ENCODE peak calls at places on chromosomes 6 and 20, in six cellular contexts. H is sigmoid colon, Q is left ventricle myocardium inferior, Y is heart left ventricle, A is PC-3, X is ovary. T is an unnamed sample.
A peak's percentile ranks its signal among the peaks of the same experiment; 100 is the strongest.

GRCh38 chr20:875115-875514 is 41.0 kb downstream of the ANGPT4 start:
- DNase-seq in H (no peak), X (no peak), Y (no peak), A (no peak), Q (no peak), T (no peak)

GRCh38 chr20:25346349-25346748 is 44.3 kb downstream of the ABHD12 start:
- DNase-seq in Q (no peak), Y (no peak), H (no peak), A (no peak), X (no peak), T (no peak)

GRCh38 chr20:9672976-9673375 is 158.6 kb downstream of the LAMP5 start:
- DNase-seq in Q (no peak), X (no peak), H (no peak), A (no peak), Y (no peak), T (no peak)

GRCh38 chr20:25453035-25453810 is 45.8 kb downstream of the GINS1 start:
- DNase-seq in H (no peak), A (peak; percentile 97), Y (no peak), Q (no peak), X (no peak), T (no peak)

GRCh38 chr6:111423055-111423633 is 59.9 kb downstream of the REV3L start:
- DNase-seq in X (no peak), Y (no peak), Q (no peak), H (no peak), A (peak; percentile 11), T (peak; percentile 20)

GRCh38 chr20:34536798-34537394 is 20.7 kb downstream of the DYNLRB1 start:
- DNase-seq in Y (peak; percentile 80), Q (peak; percentile 72), H (peak; percentile 68), A (no peak), X (no peak), T (peak; percentile 21)

GRCh38 chr20:20362774-20363435 is 5.0 kb upstream of the INSM1 start:
- DNase-seq in Q (no peak), X (no peak), A (no peak), Y (no peak), H (no peak), T (no peak)

GRCh38 chr6:167733740-167734661 is 92.7 kb upstream of the AFDN start:
- DNase-seq in Y (no peak), A (no peak), H (peak; percentile 78), Q (no peak), X (peak; percentile 35), T (no peak)

GRCh38 chr6:3294396-3294795 is 35.6 kb downstream of the PSMG4 start:
- DNase-seq in Y (no peak), A (no peak), Q (no peak), X (peak; percentile 0), H (peak; percentile 14), T (no peak)

GRCh38 chr6:3296537-3297453 is 38.0 kb downstream of the PSMG4 start:
- DNase-seq in X (no peak), Q (no peak), Y (no peak), H (peak; percentile 43), A (peak; percentile 72), T (peak; percentile 51)

GRCh38 chr6:3296113-3296512 is 37.4 kb downstream of the PSMG4 start:
- DNase-seq in A (no peak), X (no peak), Y (no peak), H (peak; percentile 52), Q (no peak), T (no peak)

GRCh38 chr6:3293271-3294155 is 34.8 kb downstream of the PSMG4 start:
- DNase-seq in X (no peak), H (peak; percentile 51), Q (no peak), Y (peak; percentile 18), A (no peak), T (no peak)

GRCh38 chr6:3294921-3295871 is 36.4 kb downstream of the PSMG4 start:
- DNase-seq in Y (peak; percentile 47), A (peak; percentile 20), Q (no peak), X (peak; percentile 4), H (peak; percentile 50), T (no peak)
- H3K27ac ChIP-seq in Y (no peak overlapping the region), A (no peak overlapping the region), Q (no peak overlapping the region), X (no peak overlapping the region), H (no peak overlapping the region), T (no peak overlapping the region)

DNA sequence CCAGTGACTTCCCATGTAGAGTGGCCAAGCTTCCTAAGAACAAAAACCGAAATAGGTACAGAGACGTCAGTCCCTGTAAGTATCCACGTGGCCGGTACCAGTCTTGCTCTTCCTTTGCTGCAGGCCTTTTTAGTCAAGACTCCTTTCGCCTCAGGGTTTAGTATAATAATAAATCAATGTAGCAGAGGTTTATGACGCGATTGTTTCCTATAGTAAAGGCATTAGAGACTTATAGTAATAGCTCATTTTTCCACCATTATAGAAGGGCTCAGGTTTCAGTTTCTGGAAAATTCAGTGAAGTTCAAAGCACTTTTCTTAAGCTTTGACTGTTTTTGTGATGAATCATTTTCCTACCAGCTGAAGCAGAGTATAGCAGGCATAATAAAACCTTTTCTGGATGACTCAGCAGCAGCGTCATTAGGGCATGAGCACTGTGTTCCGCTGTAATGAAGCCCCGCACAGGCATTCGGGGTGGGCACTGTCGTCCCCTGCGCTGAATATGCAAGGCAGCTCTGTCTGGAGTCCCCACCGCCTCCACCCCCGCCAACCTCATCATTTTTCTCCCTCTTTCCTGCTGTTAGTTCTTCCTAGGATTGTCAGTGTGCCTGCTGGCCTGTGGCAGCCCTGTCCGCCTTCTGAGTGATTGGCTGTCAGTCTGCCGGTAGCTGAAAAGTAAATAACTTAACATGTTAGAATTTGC is 51.3 kb downstream of the PTPN1 start:
- DNase-seq in Q (no peak), A (peak; percentile 99), Y (no peak), X (peak; percentile 51), H (peak; percentile 85), T (peak; percentile 92)
- H3K4me3 ChIP-seq in Q (no peak overlapping the region), A (peak overlapping the region; percentile 24), Y (no peak overlapping the region), X (no peak overlapping the region), H (no peak overlapping the region), T (peak overlapping the region; percentile 20)

DNA sequence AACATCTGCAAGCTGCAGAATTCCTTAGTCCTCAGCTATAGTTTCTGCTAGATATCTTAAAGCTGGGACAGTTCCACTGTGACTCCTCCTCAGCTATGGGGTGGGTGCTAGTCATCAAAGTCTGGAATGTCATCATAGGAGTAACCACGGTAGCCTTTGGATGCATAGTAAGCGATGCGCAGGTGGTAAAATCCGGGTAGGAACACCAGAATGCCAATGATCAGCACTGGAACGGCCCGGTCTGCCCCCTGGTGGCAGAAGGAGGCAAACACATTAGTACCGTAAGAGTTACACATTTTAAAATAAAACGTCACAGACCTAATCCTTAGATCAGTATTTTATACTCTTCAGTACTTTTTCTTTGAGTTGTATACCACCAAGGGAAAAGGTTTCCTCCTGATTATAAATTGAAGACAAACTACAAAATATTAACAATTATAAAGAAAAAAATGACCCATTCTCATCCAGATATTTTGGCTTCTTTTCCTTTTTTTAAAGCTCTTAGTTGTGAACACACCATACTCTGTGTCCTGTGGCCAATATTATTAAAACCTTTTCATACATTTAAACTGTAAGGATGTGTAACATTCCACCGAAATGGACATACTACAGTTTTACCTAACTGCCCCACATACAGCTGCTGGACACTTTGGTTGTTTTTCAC is 18.9 kb downstream of the PCNA start:
- DNase-seq in A (peak; percentile 85), Q (peak; percentile 76), H (peak; percentile 82), X (peak; percentile 66), Y (peak; percentile 73), T (peak; percentile 64)
- TF ChIP-seq CTCF in A (peak; percentile 90), Q (peak; percentile 88), H (peak; percentile 48), X (peak; percentile 86), Y (peak; percentile 88), T (peak; percentile 87)

GRCh38 chr20:35669221-35669620 is 4.5 kb upstream of the CPNE1 start:
- DNase-seq in X (no peak), Q (no peak), H (no peak), A (no peak), Y (no peak), T (no peak)
- H3K27ac ChIP-seq in X (no peak overlapping the region), Q (no peak overlapping the region), H (no peak overlapping the region), A (no peak overlapping the region), Y (no peak overlapping the region), T (no peak overlapping the region)

DNA sequence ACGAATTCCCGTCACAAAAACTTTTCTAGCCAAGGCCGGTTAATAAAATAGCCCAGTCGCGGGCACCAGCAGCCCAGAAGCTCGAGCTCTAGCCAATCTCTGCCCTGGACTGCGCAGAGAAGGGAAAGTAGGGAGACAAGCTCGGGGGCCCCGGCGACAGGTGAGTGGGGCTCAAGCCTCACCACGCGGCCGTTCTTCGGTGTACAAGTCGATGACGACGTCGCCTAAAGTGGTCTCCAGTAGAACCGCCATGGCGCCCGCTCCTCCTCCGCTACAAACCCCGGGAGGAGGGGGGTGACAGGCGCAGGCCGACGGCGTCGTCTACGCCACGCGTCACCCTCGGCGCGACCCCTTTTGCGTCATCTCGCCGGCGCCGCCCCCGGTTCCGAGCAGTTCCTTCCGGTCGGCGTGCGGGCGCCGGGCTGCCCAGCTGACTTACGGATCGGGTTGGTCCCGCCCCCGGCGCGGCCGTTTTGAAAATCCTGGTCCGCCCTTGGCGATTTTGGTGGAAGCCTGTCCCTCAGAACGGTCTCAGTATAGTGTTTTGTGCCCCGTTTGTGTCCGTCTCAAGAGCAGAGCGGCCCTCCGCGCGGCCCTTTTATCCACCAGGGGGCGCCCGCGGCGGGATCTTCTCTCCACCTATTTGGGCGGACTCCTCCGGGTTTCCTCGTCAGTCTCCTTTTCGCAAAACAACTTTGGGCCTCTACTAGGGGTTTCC is at the start of gene PPIL4:
- DNase-seq in Y (peak; percentile 98), Q (peak; percentile 98), X (peak; percentile 95), H (peak; percentile 98), A (peak; percentile 90), T (peak; percentile 93)
- H3K4me3 ChIP-seq in Y (peak within 1 kb of the TSS; percentile 86), Q (peak within 1 kb of the TSS; percentile 86), X (peak within 1 kb of the TSS; percentile 97), H (peak within 1 kb of the TSS; percentile 99), A (peak within 1 kb of the TSS; percentile 95), T (peak within 1 kb of the TSS; percentile 100)

GRCh38 chr6:93621400-93621799 is 202.0 kb upstream of the EPHA7 start:
- DNase-seq in A (no peak), X (no peak), H (no peak), Y (no peak), Q (no peak), T (no peak)
- TF ChIP-seq CTCF in A (no peak), X (no peak), H (no peak), Y (no peak), Q (no peak), T (no peak)

GRCh38 chr6:14841901-14842421 is 403.9 kb upstream of the JARID2 start:
- DNase-seq in H (peak; percentile 88), Q (no peak), X (no peak), Y (no peak), A (peak; percentile 32), T (peak; percentile 70)
- H3K27ac ChIP-seq in H (peak overlapping the region; percentile 74), Q (no peak overlapping the region), X (no peak overlapping the region), Y (no peak overlapping the region), A (no peak overlapping the region), T (no peak overlapping the region)

DNA sequence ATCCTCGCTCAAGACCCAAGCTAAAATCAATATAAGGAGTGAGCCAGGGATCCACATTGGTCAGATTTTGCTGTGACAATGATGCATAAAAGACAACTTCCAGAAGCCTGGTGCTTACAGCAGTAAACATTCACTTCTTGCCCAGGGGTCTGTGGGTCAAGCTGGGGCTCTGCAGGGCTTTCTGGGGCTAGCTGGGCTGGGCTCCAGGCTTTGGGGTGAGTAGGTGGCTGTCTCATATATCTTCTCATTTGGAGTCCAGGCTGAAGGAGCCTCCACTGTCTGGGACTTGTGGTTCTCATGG is 25.8 kb upstream of the TOP1 start:
- DNase-seq in H (no peak), Y (no peak), X (no peak), Q (no peak), A (no peak), T (no peak)
- H3K4me3 ChIP-seq in H (no peak overlapping the region), Y (no peak overlapping the region), X (no peak overlapping the region), Q (no peak overlapping the region), A (no peak overlapping the region), T (peak overlapping the region; percentile 32)

T was measured in brain microvascular endothelial cell.